ENCODE peak calls at places on chromosomes 13 and 19, in seven cellular contexts. M is tibial nerve, C is astrocyte of the spinal cord, D is mucosa of descending colon, S is upper lobe of right lung, B is fibroblast of mammary gland, L is GM23338. I is an unnamed sample.

GRCh38 chr13:98377635-98378378 is 199.1 kb downstream of the STK24 start:
- DNase-seq in M (no peak), C (no peak), D (no peak), S (no peak), B (no peak), L (no peak), I (no peak)

GRCh38 chr13:37106642-37107041 is 1.2 kb upstream of the CSNK1A1L start:
- DNase-seq in M (no peak), C (no peak), D (no peak), S (no peak), B (no peak), L (peak; percentile 54), I (no peak)

GRCh38 chr13:44050450-44051063 is 170.9 kb downstream of the LACC1 start:
- DNase-seq in M (no peak), C (peak; percentile 46), D (no peak), S (no peak), B (peak; percentile 58), L (peak; percentile 30), I (no peak)

GRCh38 chr13:52706074-52706473 is 33.5 kb downstream of the CNMD start:
- DNase-seq in M (no peak), C (no peak), D (no peak), S (no peak), B (no peak), L (no peak), I (no peak)

GRCh38 chr13:40755082-40755755 is 15.8 kb downstream of the MRPS31 start:
- DNase-seq in M (no peak), C (no peak), D (no peak), S (no peak), B (no peak), L (no peak), I (no peak)

GRCh38 chr19:35257113-35257461 is 8.3 kb downstream of the LSR start:
- DNase-seq in M (no peak), C (no peak), D (no peak), S (peak; percentile 47), B (no peak), L (no peak), I (no peak)

GRCh38 chr19:48484247-48484893 is 15.2 kb downstream of the CYTH2 start:
- DNase-seq in M (no peak), C (no peak), D (no peak), S (no peak), B (no peak), L (no peak), I (no peak)

GRCh38 chr19:7013678-7014077 is 7.6 kb downstream of the MBD3L2B start:
- DNase-seq in M (no peak), C (no peak), D (no peak), S (no peak), B (peak; percentile 27), L (no peak), I (no peak)

GRCh38 chr13:76846363-76846762 is 39.8 kb downstream of the KCTD12 start:
- DNase-seq in M (no peak), C (no peak), D (no peak), S (no peak), B (peak; percentile 51), L (no peak), I (no peak)

GRCh38 chr13:31538067-31539042 is 201.0 kb upstream of the RXFP2 start:
- DNase-seq in M (no peak), C (peak; percentile 42), D (peak; percentile 18), S (no peak), B (peak; percentile 68), L (peak; percentile 70), I (no peak)

GRCh38 chr19:18232540-18233223 is 6.4 kb upstream of the PDE4C start:
- DNase-seq in M (no peak), C (no peak), D (no peak), S (no peak), B (no peak), L (peak; percentile 92), I (no peak)

GRCh38 chr19:46404884-46405658 is 8.3 kb downstream of the CCDC8 start:
- DNase-seq in M (no peak), C (no peak), D (peak; percentile 18), S (no peak), B (peak; percentile 53), L (peak; percentile 81), I (no peak)
- TF ChIP-seq CTCF in M (no peak), C (peak; percentile 25), D (no peak), S (no peak), B (peak; percentile 37), L (peak; percentile 30), I (peak; percentile 47)

DNA sequence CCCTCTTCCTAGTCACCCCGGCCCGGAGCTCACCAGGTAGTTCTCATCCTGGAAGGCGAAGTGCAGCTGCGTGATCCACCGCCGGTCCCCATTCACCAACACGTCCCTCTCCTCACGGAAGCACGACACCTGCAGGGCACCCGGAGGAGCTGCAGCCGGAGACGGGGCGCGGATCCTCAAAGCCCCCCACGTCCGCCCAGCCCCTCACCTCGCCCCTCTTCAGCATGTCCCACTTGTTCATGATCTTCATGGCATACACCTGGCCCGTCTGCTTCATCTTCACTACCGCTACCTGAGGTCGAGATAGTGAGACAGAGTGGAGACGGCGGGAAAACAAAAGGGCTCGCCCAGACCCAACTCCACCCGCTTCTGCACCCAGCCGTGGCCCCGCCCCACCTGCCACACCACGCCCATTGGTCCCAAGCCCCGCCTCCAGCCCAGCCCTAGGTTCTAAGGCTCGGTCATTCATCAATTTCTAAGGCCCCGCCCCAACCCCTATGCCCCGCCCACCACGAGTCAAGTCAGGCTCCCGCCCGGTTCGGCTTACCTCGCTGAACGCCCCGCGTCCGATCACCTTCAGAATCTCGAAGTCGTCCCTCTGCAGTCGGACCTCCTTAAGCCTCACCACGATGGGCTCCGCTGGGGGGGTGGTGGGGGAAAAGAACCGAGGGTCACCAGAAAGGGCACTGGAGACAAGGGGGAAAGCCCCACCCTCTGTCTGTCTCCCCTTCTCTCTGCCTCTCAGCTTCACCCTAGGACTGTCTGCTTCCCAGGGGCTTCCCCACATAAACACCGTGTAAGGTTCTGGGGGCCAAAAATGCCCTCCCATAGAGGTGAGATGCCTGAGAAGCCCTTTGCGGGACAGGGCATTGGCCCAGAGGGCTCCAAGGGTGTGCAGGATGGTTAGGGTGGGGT is 2.8 kb downstream of the DMPK start:
- DNase-seq in M (peak; percentile 88), C (peak; percentile 47), D (peak; percentile 99), S (peak; percentile 94), B (peak; percentile 53), L (peak; percentile 97), I (peak; percentile 70)
- TF ChIP-seq CTCF in M (peak; percentile 72), C (peak; percentile 57), D (peak; percentile 67), S (peak; percentile 60), B (peak; percentile 8), L (peak; percentile 83), I (peak; percentile 69)

GRCh38 chr13:99605417-99606321 is 104.4 kb downstream of the TM9SF2 start:
- DNase-seq in M (no peak), C (no peak), D (peak; percentile 77), S (peak; percentile 72), B (peak; percentile 14), L (peak; percentile 75), I (peak; percentile 19)
- TF ChIP-seq CTCF in M (no peak), C (peak; percentile 13), D (peak; percentile 16), S (peak; percentile 33), B (no peak), L (peak; percentile 29), I (peak; percentile 30)

GRCh38 chr13:110702089-110702488 is 3.8 kb downstream of the CARS2 start:
- DNase-seq in M (no peak), C (no peak), D (no peak), S (no peak), B (no peak), L (no peak), I (no peak)

GRCh38 chr13:110702591-110703526 is 3.1 kb downstream of the CARS2 start:
- DNase-seq in M (no peak), C (peak; percentile 39), D (no peak), S (no peak), B (peak; percentile 64), L (no peak), I (no peak)

GRCh38 chr13:110705356-110705825 is 525 bp downstream of the CARS2 start:
- DNase-seq in M (no peak), C (peak; percentile 15), D (no peak), S (no peak), B (no peak), L (no peak), I (no peak)

GRCh38 chr13:110706570-110707378 is 858 bp upstream of the CARS2 start:
- DNase-seq in M (no peak), C (no peak), D (no peak), S (no peak), B (no peak), L (no peak), I (no peak)

GRCh38 chr13:110705826-110706569 is at the start of gene CARS2:
- DNase-seq in M (peak; percentile 91), C (peak; percentile 97), D (peak; percentile 97), S (peak; percentile 99), B (peak; percentile 92), L (peak; percentile 97), I (peak; percentile 92)
- TF ChIP-seq CTCF in M (peak; percentile 54), C (no peak), D (no peak), S (no peak), B (no peak), L (no peak), I (peak; percentile 14)

GRCh38 chr13:47719164-47719563 is 281.9 kb downstream of the SUCLA2 start:
- DNase-seq in M (no peak), C (no peak), D (no peak), S (no peak), B (no peak), L (no peak), I (no peak)
- TF ChIP-seq CTCF in M (no peak), C (no peak), D (no peak), S (no peak), B (no peak), L (no peak), I (no peak)

GRCh38 chr19:3463039-3463958 is 17.0 kb downstream of the SMIM24 start:
- DNase-seq in M (no peak), C (no peak), D (no peak), S (no peak), B (no peak), L (peak; percentile 63), I (no peak)
- TF ChIP-seq CTCF in M (no peak), C (no peak), D (no peak), S (no peak), B (no peak), L (no peak), I (no peak)

DNA sequence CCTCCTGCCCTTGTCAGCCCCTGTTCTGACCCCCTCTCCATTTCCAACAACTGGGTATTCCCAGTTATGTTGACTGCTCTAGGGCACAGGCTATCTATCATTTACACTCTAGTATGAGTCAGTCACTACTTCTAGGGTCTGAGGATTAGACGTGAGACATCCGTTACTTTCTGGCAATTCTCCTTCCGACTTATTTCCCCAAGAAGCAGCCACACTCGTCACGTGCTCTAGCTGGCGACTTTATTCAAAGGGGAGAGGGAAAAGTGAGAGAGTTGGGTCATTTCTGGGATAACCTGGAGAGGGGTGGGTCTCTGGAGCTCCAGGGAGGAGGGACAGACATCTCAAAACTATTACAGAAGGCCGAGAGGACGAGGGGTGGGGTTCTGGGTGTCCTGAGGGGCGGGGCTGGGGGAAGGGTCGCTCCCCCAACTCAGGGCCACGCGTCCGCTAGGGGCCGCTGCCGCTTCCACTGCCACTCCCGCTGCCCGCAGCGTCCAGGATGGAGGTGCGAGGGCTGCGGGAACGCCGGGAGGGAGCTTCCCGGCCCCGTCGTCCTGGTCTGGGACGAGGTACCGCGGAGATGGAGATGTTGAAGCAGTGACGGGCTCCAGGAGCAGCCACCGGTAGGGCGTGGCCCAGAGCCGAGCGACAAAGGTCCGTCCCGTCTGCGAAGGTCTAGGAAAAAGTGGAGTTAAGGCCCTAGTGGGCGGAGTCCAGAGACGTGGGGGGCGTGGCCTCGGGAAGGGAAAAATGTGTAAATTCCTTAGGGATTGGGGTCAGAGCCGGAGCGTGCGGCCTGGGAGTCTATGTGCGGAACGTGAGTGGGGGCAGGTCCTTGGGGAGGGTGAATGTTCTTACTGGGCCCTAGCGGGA is 8.9 kb downstream of the RTBDN start:
- DNase-seq in M (no peak), C (no peak), D (peak; percentile 48), S (no peak), B (no peak), L (peak; percentile 96), I (peak; percentile 56)
- TF ChIP-seq CTCF in M (no peak), C (peak; percentile 47), D (peak; percentile 16), S (peak; percentile 28), B (no peak), L (peak; percentile 81), I (peak; percentile 70)

GRCh38 chr13:50589139-50589538 is 254.4 kb downstream of the DLEU7 start:
- DNase-seq in M (no peak), C (peak; percentile 99), D (no peak), S (no peak), B (peak; percentile 99), L (no peak), I (no peak)
- TF ChIP-seq CTCF in M (no peak), C (no peak), D (no peak), S (no peak), B (no peak), L (no peak), I (no peak)

I was measured in progenitor cell of endocrine pancreas.